ENCODE peak calls at places on chromosome 10, in seven cellular contexts. K, X, J, A, D, N and E are unnamed samples.

GRCh38 chr10:114684085-114684821 is 26.2 kb upstream of the ABLIM1 start:
- DNase-seq in K (no peak), D (peak; percentile 49), X (no peak), J (no peak), N (no peak), A (peak; percentile 68), E (no peak)

GRCh38 chr10:6148251-6148691 is 54.5 kb upstream of the PFKFB3 start:
- DNase-seq in N (no peak), X (no peak), J (no peak), K (peak; percentile 97), A (no peak), D (no peak), E (peak; percentile 97)

GRCh38 chr10:123995082-123995460 is 98.3 kb downstream of the CHST15 start:
- DNase-seq in J (no peak), K (no peak), D (no peak), X (no peak), N (no peak), A (no peak), E (no peak)

GRCh38 chr10:132679640-132680039 is 106.3 kb downstream of the NKX6-2 start:
- DNase-seq in K (no peak), D (no peak), A (no peak), J (peak; percentile 4), N (no peak), X (no peak), E (no peak)

GRCh38 chr10:24518981-24519597 is 204.6 kb downstream of the ARHGAP21 start:
- DNase-seq in K (peak; percentile 6), J (peak; percentile 16), D (peak; percentile 75), X (peak; percentile 41), A (peak; percentile 27), N (peak; percentile 80), E (peak; percentile 82)

GRCh38 chr10:1382711-1383110 is 326.5 kb downstream of the WDR37 start:
- DNase-seq in K (no peak), A (no peak), D (no peak), X (no peak), J (no peak), N (no peak), E (no peak)

GRCh38 chr10:62084434-62084833 is 182.9 kb downstream of the ARID5B start:
- DNase-seq in A (no peak), D (no peak), N (no peak), X (no peak), J (no peak), K (no peak), E (no peak)

GRCh38 chr10:90161-90560 is 41.1 kb upstream of the TUBB8 start:
- DNase-seq in K (no peak), N (no peak), J (no peak), D (no peak), X (no peak), A (no peak), E (no peak)

GRCh38 chr10:18501198-18501597 is 150.2 kb downstream of the NSUN6 start:
- DNase-seq in A (peak; percentile 41), N (no peak), K (no peak), X (peak; percentile 20), D (no peak), J (no peak), E (no peak)